ENCODE peak calls at places on chromosome 3, in four cellular contexts. F, X, W and S are unnamed samples.
A peak's percentile ranks its signal among the peaks of the same experiment; 100 is the strongest.

GRCh38 chr3:124695369-124695768 is 34.9 kb upstream of the UMPS start:
- DNase-seq in F (no peak), X (no peak), W (no peak), S (no peak)

GRCh38 chr3:194687638-194688206 is 2.0 kb downstream of the FAM43A start:
- DNase-seq in F (peak; percentile 87), X (peak; percentile 62), W (peak; percentile 76), S (peak; percentile 62)

GRCh38 chr3:48637305-48637704 is 2.0 kb upstream of the SLC26A6 start:
- DNase-seq in F (no peak), X (no peak), W (no peak), S (no peak)

GRCh38 chr3:133962879-133963278 is 66.8 kb downstream of the SLCO2A1 start:
- DNase-seq in F (peak; percentile 73), X (no peak), W (no peak), S (peak; percentile 73)

GRCh38 chr3:49723301-49723630 is 485 bp downstream of the GMPPB start:
- DNase-seq in F (peak; percentile 83), X (no peak), W (peak; percentile 51), S (peak; percentile 31)

GRCh38 chr3:113129168-113129567 is 82.2 kb upstream of the BOC start:
- DNase-seq in F (no peak), X (no peak), W (no peak), S (no peak)

GRCh38 chr3:113034011-113034410 is 43.2 kb downstream of the GTPBP8 start:
- DNase-seq in F (no peak), X (no peak), W (no peak), S (no peak)

GRCh38 chr3:53109190-53109589 is 21.0 kb downstream of the RFT1 start:
- DNase-seq in F (no peak), X (no peak), W (no peak), S (peak; percentile 52)

GRCh38 chr3:68878322-68878721 is 54.0 kb downstream of the TAFA4 start:
- DNase-seq in F (peak; percentile 36), X (no peak), W (no peak), S (no peak)

GRCh38 chr3:37912052-37912733 is 50.5 kb downstream of the CTDSPL start:
- DNase-seq in F (no peak), X (no peak), W (no peak), S (no peak)

GRCh38 chr3:187746479-187747335 is 1.4 kb upstream of the BCL6 start:
- DNase-seq in F (peak; percentile 64), X (no peak), W (no peak), S (no peak)

GRCh38 chr3:134976948-134977347 is 181.9 kb downstream of the EPHB1 start:
- DNase-seq in F (no peak), X (no peak), W (no peak), S (no peak)

GRCh38 chr3:45499529-45499928 is 95.0 kb upstream of the LIMD1 start:
- DNase-seq in F (peak; percentile 34), X (no peak), W (no peak), S (no peak)

GRCh38 chr3:197420115-197420514 is 121.7 kb upstream of the DLG1 start:
- DNase-seq in F (no peak), X (peak; percentile 37), W (no peak), S (no peak)

GRCh38 chr3:72636947-72637647 is 211.1 kb downstream of the SHQ1 start:
- DNase-seq in F (no peak), X (no peak), W (no peak), S (no peak)

GRCh38 chr3:182294256-182294655 is 499.0 kb upstream of the ATP11B start:
- DNase-seq in F (no peak), X (no peak), W (no peak), S (no peak)

GRCh38 chr3:184300377-184300717 is 1.3 kb downstream of the PSMD2 start:
- DNase-seq in F (no peak), X (no peak), W (no peak), S (peak; percentile 23)

GRCh38 chr3:41467481-41467880 is 268.2 kb downstream of the CTNNB1 start:
- DNase-seq in F (no peak), X (no peak), W (no peak), S (no peak)

GRCh38 chr3:30623375-30623774 is 17.0 kb downstream of the TGFBR2 start:
- DNase-seq in F (no peak), X (no peak), W (no peak), S (no peak)

GRCh38 chr3:37991823-37992222 is 1.2 kb downstream of the VILL start:
- DNase-seq in F (no peak), X (no peak), W (no peak), S (no peak)

GRCh38 chr3:195537995-195538394 is 5.1 kb downstream of the PPP1R2 start:
- DNase-seq in F (no peak), X (no peak), W (no peak), S (no peak)

GRCh38 chr3:70856414-70857162 is 544.1 kb upstream of the MDFIC2 start:
- DNase-seq in F (no peak), X (no peak), W (no peak), S (no peak)

GRCh38 chr3:129039271-129040038 is 21.1 kb upstream of the GP9 start:
- DNase-seq in F (peak; percentile 54), X (no peak), W (no peak), S (no peak)

GRCh38 chr3:112582242-112582874 is 20.5 kb downstream of the SLC35A5 start:
- DNase-seq in F (peak; percentile 65), X (peak; percentile 19), W (no peak), S (peak; percentile 22)

GRCh38 chr3:88988906-88989305 is 118.5 kb upstream of the EPHA3 start:
- DNase-seq in F (peak; percentile 10), X (no peak), W (no peak), S (no peak)

GRCh38 chr3:129984124-129984523 is 9.6 kb downstream of the TRH start:
- DNase-seq in F (no peak), X (no peak), W (no peak), S (no peak)

GRCh38 chr3:128559486-128560225 is 66.7 kb upstream of the GATA2 start:
- DNase-seq in F (no peak), X (no peak), W (no peak), S (no peak)

GRCh38 chr3:102979682-102980378 is 545.0 kb downstream of the ZPLD1 start:
- DNase-seq in F (peak; percentile 70), X (peak; percentile 86), W (peak; percentile 73), S (peak; percentile 99)

GRCh38 chr3:85783331-85783730 is 824.5 kb downstream of the CADM2 start:
- DNase-seq in F (no peak), X (peak; percentile 47), W (no peak), S (no peak)

GRCh38 chr3:168459229-168459784 is 363.6 kb upstream of the GOLIM4 start:
- DNase-seq in F (no peak), X (no peak), W (no peak), S (no peak)

GRCh38 chr3:100615684-100616083 is 6.3 kb downstream of the ADGRG7 start:
- DNase-seq in F (no peak), X (no peak), W (no peak), S (peak; percentile 31)

GRCh38 chr3:197749601-197750395 is at the start of gene FYTTD1:
- DNase-seq in F (peak; percentile 96), X (peak; percentile 89), W (peak; percentile 93), S (peak; percentile 93)

GRCh38 chr3:98972155-98972554 is 70.7 kb upstream of the DCBLD2 start:
- DNase-seq in F (no peak), X (peak; percentile 12), W (no peak), S (peak; percentile 22)

GRCh38 chr3:165642761-165643432 is 194.3 kb downstream of the BCHE start:
- DNase-seq in F (peak; percentile 82), X (peak; percentile 28), W (no peak), S (peak; percentile 87)

GRCh38 chr3:40452562-40452875 is 4.6 kb upstream of the RPL14 start:
- DNase-seq in F (no peak), X (no peak), W (no peak), S (no peak)

GRCh38 chr3:129892486-129892856 is 1.0 kb downstream of the TMCC1 start:
- DNase-seq in F (no peak), X (no peak), W (no peak), S (no peak)

GRCh38 chr3:43394071-43394501 is 107.7 kb downstream of the SNRK start:
- DNase-seq in F (no peak), X (peak; percentile 89), W (peak; percentile 80), S (no peak)

GRCh38 chr3:177835917-177836316 is 638.6 kb upstream of the TBL1XR1 start:
- DNase-seq in F (no peak), X (no peak), W (no peak), S (peak; percentile 74)

GRCh38 chr3:194738254-194739093 is 52.8 kb downstream of the FAM43A start:
- DNase-seq in F (peak; percentile 50), X (peak; percentile 79), W (peak; percentile 77), S (peak; percentile 96)

GRCh38 chr3:166282931-166283330 is 445.7 kb upstream of the BCHE start:
- DNase-seq in F (no peak), X (no peak), W (no peak), S (no peak)

DNA sequence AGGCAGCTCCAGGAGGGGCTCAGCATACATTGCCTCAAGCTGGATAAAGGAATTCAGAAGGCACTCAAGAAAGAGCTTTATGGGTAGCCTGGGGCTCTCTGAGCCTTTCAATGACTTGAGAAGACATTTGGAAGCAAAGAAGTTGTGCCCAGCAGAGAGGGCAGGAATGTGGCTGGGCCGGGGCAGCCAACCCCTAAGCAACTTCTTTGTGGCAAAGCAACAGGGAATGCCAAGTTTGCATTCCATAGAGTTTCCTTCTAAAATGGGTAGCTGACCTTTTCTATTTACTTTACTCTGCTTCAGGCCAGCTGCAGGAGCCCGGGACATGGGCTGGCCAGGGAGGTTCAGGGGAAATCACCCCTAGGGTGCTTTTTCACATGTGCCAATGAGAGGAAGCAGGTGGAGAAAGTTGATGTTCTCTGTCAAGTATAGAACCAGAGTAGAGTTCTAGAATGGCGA is 45.6 kb downstream of the CCDC12 start:
- DNase-seq in F (no peak), X (no peak), W (no peak), S (peak; percentile 60)
- H3K4me3 ChIP-seq in F (no peak overlapping the region), X (no peak overlapping the region), W (no peak overlapping the region), S (no peak overlapping the region)

DNA sequence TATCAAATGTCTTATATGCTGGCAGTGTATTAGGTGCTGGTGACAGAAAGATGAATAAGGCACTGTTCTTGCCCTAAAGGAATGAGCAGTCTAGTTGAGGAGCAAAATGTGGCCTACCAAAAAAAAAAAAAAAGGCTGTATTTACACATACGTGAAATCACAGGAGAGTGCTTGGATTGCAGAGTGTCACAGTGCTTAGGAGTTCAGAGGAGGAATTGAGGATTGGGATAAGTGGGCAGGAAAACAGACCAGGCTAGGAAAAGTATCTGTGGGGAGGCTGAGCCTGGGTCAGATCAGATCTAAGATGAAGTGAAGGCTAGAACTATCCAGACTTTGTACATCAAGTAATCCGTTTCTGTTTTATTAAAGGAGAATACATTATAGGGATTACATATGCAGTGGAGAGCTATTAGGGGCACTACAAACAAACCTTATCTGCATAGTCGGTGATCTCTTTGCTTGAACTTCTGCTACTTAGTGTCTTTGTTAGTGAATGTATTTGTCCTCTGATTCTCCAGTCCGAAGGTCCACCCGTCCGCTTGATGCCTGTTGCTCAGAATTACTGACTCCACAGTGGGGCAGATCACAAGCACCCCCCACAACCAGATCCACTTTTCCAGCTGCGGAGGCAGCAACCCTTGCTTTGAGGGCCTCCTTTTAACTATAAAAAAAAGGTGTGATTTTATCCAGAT is 80.0 kb downstream of the FNDC3B start:
- DNase-seq in F (peak; percentile 39), X (no peak), W (no peak), S (no peak)
- H3K36me3 ChIP-seq in F (no peaks in the 10 kb centered on the region), X (no peaks in the 10 kb centered on the region), W (peaks cover 23% of the 10 kb centered on the region), S (peaks cover 75% of the 10 kb centered on the region)

GRCh38 chr3:170420307-170420821 is 1.7 kb downstream of the CLDN11 start:
- DNase-seq in F (peak; percentile 13), X (no peak), W (no peak), S (no peak)
- H3K4me3 ChIP-seq in F (peak overlapping the region; percentile 52), X (peak overlapping the region; percentile 43), W (peak overlapping the region; percentile 70), S (peak overlapping the region; percentile 2)

GRCh38 chr3:150410311-150411105 is 2.4 kb downstream of the TSC22D2 start:
- DNase-seq in F (peak; percentile 23), X (peak; percentile 34), W (peak; percentile 36), S (peak; percentile 62)
- H3K36me3 ChIP-seq in F (peaks cover 4% of the 10 kb centered on the region), X (no peaks in the 10 kb centered on the region), W (no peaks in the 10 kb centered on the region), S (peaks cover 55% of the 10 kb centered on the region)